ENCODE peak calls at places on chromosomes 5 and 9, in ten cellular contexts. A is GM13977; W is brain microvascular endothelial cell; S is fibroblast of mammary gland; L is CD8-positive, alpha-beta T cell; V is A549; K is endothelial cell; Q is NB4; Z is A673; D is body of pancreas. X is an unnamed sample.

GRCh38 chr5:159403906-159404641 is 73.8 kb upstream of the IL12B start:
- DNase-seq in A (no peak), W (no peak), S (peak), L (no peak), V (no peak), K (no peak), Q (peak), Z (peak), D (no peak), X (no peak)

GRCh38 chr5:5985332-5985731 is 393.0 kb downstream of the MED10 start:
- DNase-seq in A (no peak), W (no peak), S (no peak), L (no peak), V (no peak), K (no peak), Q (no peak), Z (no peak), D (no peak), X (no peak)

GRCh38 chr5:137486707-137487106 is 12.4 kb downstream of the SPOCK1 start:
- DNase-seq in A (no peak), W (peak), S (peak), L (no peak), V (no peak), K (no peak), Q (no peak), Z (no peak), D (no peak), X (no peak)

GRCh38 chr9:123225374-123225813 is 43.0 kb downstream of the STRBP start:
- DNase-seq in A (peak), W (peak), S (peak), L (no peak), V (peak), K (peak), Q (peak), Z (peak), D (no peak), X (no peak)

GRCh38 chr9:113524460-113524859 is 60.9 kb downstream of the RGS3 start:
- DNase-seq in A (no peak), W (no peak), S (no peak), L (no peak), V (no peak), K (no peak), Q (no peak), Z (no peak), D (no peak), X (no peak)

GRCh38 chr5:173812811-173813550 is 75.2 kb upstream of the CPEB4 start:
- DNase-seq in A (no peak), W (no peak), S (peak), L (no peak), V (no peak), K (no peak), Q (no peak), Z (no peak), D (no peak), X (no peak)

GRCh38 chr5:34959323-34959722 is 30.0 kb downstream of the DNAJC21 start:
- DNase-seq in A (peak), W (peak), S (peak), L (no peak), V (no peak), K (no peak), Q (peak), Z (no peak), D (no peak), X (no peak)

GRCh38 chr5:93422652-93423332 is 158.2 kb downstream of the NR2F1-AS1 start:
- DNase-seq in A (no peak), W (no peak), S (no peak), L (no peak), V (no peak), K (peak), Q (no peak), Z (no peak), D (no peak), X (no peak)

GRCh38 chr9:100379862-100380261 is 27.1 kb upstream of the TEX10 start:
- DNase-seq in A (no peak), W (peak), S (peak), L (no peak), V (peak), K (no peak), Q (no peak), Z (no peak), D (no peak), X (no peak)

GRCh38 chr9:133687856-133688761 is 50.0 kb downstream of the SARDH start:
- DNase-seq in A (no peak), W (no peak), S (no peak), L (no peak), V (no peak), K (no peak), Q (no peak), Z (no peak), D (no peak), X (peak)

GRCh38 chr9:87138128-87139040 is 191.1 kb upstream of the GAS1 start:
- DNase-seq in A (no peak), W (no peak), S (peak), L (no peak), V (no peak), K (no peak), Q (no peak), Z (no peak), D (no peak), X (no peak)

GRCh38 chr9:120876842-120877240 is at the start of gene PHF19:
- DNase-seq in A (no peak), W (no peak), S (peak), L (no peak), V (peak), K (peak), Q (no peak), Z (peak), D (no peak), X (no peak)

GRCh38 chr9:79584655-79584982 is 12.9 kb downstream of the TLE4 start:
- DNase-seq in A (no peak), W (no peak), S (no peak), L (no peak), V (no peak), K (no peak), Q (peak), Z (no peak), D (no peak), X (no peak)

GRCh38 chr5:155616779-155617392 is 603.3 kb downstream of the KIF4B start:
- DNase-seq in A (peak), W (no peak), S (peak), L (peak), V (peak), K (peak), Q (peak), Z (peak), D (peak), X (no peak)

GRCh38 chr9:137550241-137550621 is at the start of gene PNPLA7:
- DNase-seq in A (peak), W (peak), S (peak), L (peak), V (peak), K (peak), Q (peak), Z (peak), D (peak), X (no peak)

GRCh38 chr5:2134543-2135299 is 252.0 kb upstream of the IRX4 start:
- DNase-seq in A (no peak), W (peak), S (peak), L (no peak), V (no peak), K (no peak), Q (no peak), Z (no peak), D (no peak), X (no peak)

GRCh38 chr9:115254781-115255180 is 136.8 kb upstream of the TNC start:
- DNase-seq in A (no peak), W (no peak), S (peak), L (no peak), V (no peak), K (no peak), Q (no peak), Z (no peak), D (no peak), X (no peak)

GRCh38 chr5:176803943-176804498 is 6.3 kb upstream of the UNC5A start:
- DNase-seq in A (no peak), W (peak), S (peak), L (no peak), V (no peak), K (peak), Q (peak), Z (no peak), D (no peak), X (no peak)

GRCh38 chr9:128568470-128569083 is 16.2 kb downstream of the SPTAN1 start:
- DNase-seq in A (no peak), W (no peak), S (peak), L (no peak), V (no peak), K (no peak), Q (no peak), Z (no peak), D (no peak), X (no peak)

GRCh38 chr5:170330568-170331054 is 33.0 kb upstream of the LCP2 start:
- DNase-seq in A (no peak), W (no peak), S (no peak), L (no peak), V (no peak), K (no peak), Q (peak), Z (no peak), D (no peak), X (no peak)

GRCh38 chr9:104280711-104281110 is 186.6 kb downstream of the SMC2 start:
- DNase-seq in A (no peak), W (no peak), S (no peak), L (no peak), V (no peak), K (no peak), Q (no peak), Z (no peak), D (no peak), X (no peak)
- TF ChIP-seq CTCF in A (no peak), W (no peak), S (no peak), L (no peak), V (no peak), K (no peak), Q (no peak), Z (no peak), D (no peak), X (no peak)

GRCh38 chr5:58317009-58317408 is 142.9 kb downstream of the PLK2 start:
- DNase-seq in A (no peak), W (no peak), S (no peak), L (no peak), V (no peak), K (no peak), Q (no peak), Z (no peak), D (no peak), X (no peak)
- TF ChIP-seq CTCF in A (no peak), W (no peak), S (no peak), L (no peak), V (no peak), K (no peak), Q (no peak), Z (no peak), D (no peak), X (no peak)

GRCh38 chr9:108125541-108125940 is 636.0 kb upstream of the KLF4 start:
- DNase-seq in A (peak), W (no peak), S (no peak), L (no peak), V (no peak), K (peak), Q (peak), Z (no peak), D (no peak), X (no peak)
- TF ChIP-seq CTCF in A (peak), W (peak), S (peak), L (no peak), V (no peak), K (peak), Q (peak), Z (peak), D (no peak), X (peak)

GRCh38 chr5:141382469-141383294 is at the start of gene PCDHGA7:
- DNase-seq in A (no peak), W (peak), S (peak), L (no peak), V (peak), K (no peak), Q (peak), Z (peak), D (no peak), X (peak)
- TF ChIP-seq CTCF in A (peak), W (peak), S (peak), L (no peak), V (peak), K (no peak), Q (peak), Z (peak), D (no peak), X (no peak)

GRCh38 chr9:104286187-104286586 is 192.1 kb downstream of the SMC2 start:
- DNase-seq in A (no peak), W (no peak), S (no peak), L (no peak), V (no peak), K (no peak), Q (no peak), Z (no peak), D (no peak), X (no peak)
- TF ChIP-seq CTCF in A (no peak), W (no peak), S (no peak), L (no peak), V (no peak), K (no peak), Q (no peak), Z (no peak), D (no peak), X (no peak)

DNA sequence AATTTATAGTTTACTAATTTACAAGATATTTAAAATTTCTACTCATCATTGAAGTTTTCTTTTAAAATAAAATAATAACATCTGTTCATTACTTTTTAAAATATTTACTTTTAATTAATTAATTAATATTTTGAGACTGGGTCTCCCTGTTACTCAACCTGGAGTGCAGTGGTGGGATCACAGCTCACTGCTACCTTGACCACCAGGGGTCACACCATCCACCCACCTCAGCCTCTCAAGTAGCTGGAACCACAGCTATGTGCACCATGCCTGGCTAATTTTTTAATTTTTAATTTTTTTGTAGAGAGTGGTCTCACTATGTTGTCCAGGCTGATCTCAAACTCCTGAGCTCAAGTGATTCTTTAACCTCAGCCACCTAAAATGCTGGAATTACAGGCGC is 1013.6 kb downstream of the CDH9 start:
- DNase-seq in A (no peak), W (no peak), S (no peak), L (no peak), V (no peak), K (peak), Q (peak), Z (no peak), D (no peak), X (no peak)
- TF ChIP-seq CTCF in A (no peak), W (peak), S (no peak), L (no peak), V (no peak), K (peak), Q (peak), Z (peak), D (no peak), X (peak)

DNA sequence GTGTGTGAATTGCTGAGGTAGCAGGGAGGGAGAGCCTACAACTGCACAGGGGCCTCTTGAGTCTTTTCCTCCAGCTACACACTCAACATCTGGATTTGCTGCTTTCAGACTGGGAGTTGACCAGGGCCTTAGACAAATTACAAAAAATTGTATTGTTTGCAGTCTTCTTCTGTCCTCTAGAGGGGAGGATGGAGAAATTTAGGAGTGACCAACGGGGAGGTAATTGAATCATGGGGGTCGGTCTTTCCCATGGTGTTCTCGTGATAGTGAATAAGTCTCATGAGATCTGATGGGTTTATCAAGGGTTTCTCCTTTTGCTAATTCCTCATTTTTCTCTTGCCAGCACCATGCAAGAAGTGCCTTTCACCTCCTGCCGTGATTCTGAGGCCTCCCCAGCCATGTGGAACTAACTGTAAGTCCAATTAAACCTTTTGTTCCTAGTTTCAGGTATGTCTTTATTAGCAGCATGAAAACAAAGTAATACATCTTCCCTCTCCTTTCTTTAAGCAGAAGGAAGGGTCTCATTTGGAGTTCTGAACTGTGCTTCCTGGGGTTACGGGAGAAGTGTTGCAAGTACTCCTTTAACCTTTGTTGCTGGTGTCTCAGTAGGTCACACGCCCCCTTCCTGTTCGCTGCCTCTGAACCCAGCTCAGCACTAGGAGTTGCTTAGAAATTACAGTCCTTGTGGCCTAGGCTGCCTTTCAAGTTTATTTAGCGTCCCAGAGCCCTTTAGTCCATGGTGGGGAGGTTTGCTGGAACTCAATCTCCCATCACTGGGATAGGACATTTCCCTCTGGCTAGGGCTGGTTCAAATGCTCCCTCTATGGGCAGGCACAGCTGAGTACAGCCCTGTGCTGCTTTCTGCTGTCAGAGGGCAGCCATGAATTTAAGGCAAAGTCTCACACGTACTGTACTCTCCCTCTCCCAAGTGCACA is 4.4 kb downstream of the IFNA8 start:
- DNase-seq in A (no peak), W (no peak), S (no peak), L (no peak), V (no peak), K (peak), Q (peak), Z (no peak), D (no peak), X (no peak)
- TF ChIP-seq CTCF in A (peak), W (peak), S (peak), L (no peak), V (no peak), K (no peak), Q (peak), Z (peak), D (no peak), X (peak)

DNA sequence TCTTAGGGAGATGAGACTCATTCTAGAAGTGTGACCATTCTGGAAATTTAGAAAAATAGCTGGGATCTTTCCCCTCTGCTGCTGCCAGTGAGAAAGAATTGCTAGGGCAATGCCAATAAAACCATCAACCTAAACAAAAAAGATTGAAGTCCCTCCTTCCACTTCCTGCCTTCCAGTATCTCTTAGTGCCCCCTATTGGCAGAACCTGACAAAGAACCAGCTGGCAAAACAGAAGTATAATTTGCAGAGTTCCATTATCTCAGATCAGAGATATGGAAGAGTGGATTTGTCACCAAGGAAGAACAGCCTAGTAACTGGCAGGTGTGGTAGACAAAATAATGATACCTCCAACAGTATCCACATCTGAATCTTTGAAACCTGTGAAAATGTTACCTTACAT is 13.8 kb upstream of the PLCXD3 start:
- DNase-seq in A (no peak), W (no peak), S (peak), L (no peak), V (no peak), K (no peak), Q (peak), Z (peak), D (no peak), X (no peak)
- TF ChIP-seq CTCF in A (peak), W (no peak), S (peak), L (no peak), V (peak), K (peak), Q (peak), Z (peak), D (no peak), X (peak)

X was measured in chondrocyte.